ENCODE peak calls at places on chromosome 18, in nine cellular contexts. One of them, this sample, is unnamed.

GRCh38 chr18:3234457-3234856 is 13.1 kb upstream of the MYL12A start:
- DNase-seq in AG04449: no peak
- DNase-seq in transverse colon: no peak
- DNase-seq in COR-L47: peak; percentile 60
- DNase-seq in glutamatergic neuron: no peak
- DNase-seq in WTC11: no peak
- DNase-seq in GM23248: no peak
- DNase-seq in HCEC 1CT: no peak
- DNase-seq in stimulated activated CD4-positive, alpha-beta T cell treated with anti-CD3 and anti-CD28 coated beads, Interleukin-15, amount 100 ng/mL, for 24 hours: peak; percentile 8
- DNase-seq in this sample: no peak

GRCh38 chr18:48955528-48956261 is 4.9 kb upstream of the SMAD7 start:
- DNase-seq in COR-L47: peak; percentile 38
- DNase-seq in glutamatergic neuron: no peak
- DNase-seq in transverse colon: no peak
- DNase-seq in stimulated activated CD4-positive, alpha-beta T cell treated with anti-CD3 and anti-CD28 coated beads, Interleukin-15, amount 100 ng/mL, for 24 hours: no peak
- DNase-seq in HCEC 1CT: peak; percentile 90
- DNase-seq in AG04449: no peak
- DNase-seq in WTC11: no peak
- DNase-seq in GM23248: peak; percentile 97
- DNase-seq in this sample: no peak

GRCh38 chr18:7600528-7601248 is 33.6 kb downstream of the PTPRM start:
- DNase-seq in COR-L47: no peak
- DNase-seq in transverse colon: no peak
- DNase-seq in GM23248: no peak
- DNase-seq in AG04449: no peak
- DNase-seq in WTC11: no peak
- DNase-seq in HCEC 1CT: no peak
- DNase-seq in glutamatergic neuron: no peak
- DNase-seq in stimulated activated CD4-positive, alpha-beta T cell treated with anti-CD3 and anti-CD28 coated beads, Interleukin-15, amount 100 ng/mL, for 24 hours: no peak
- DNase-seq in this sample: no peak

GRCh38 chr18:25805323-25805722 is 285.1 kb downstream of the SS18 start:
- DNase-seq in stimulated activated CD4-positive, alpha-beta T cell treated with anti-CD3 and anti-CD28 coated beads, Interleukin-15, amount 100 ng/mL, for 24 hours: no peak
- DNase-seq in glutamatergic neuron: no peak
- DNase-seq in HCEC 1CT: peak; percentile 76
- DNase-seq in AG04449: peak; percentile 83
- DNase-seq in COR-L47: no peak
- DNase-seq in transverse colon: no peak
- DNase-seq in WTC11: no peak
- DNase-seq in GM23248: peak; percentile 98
- DNase-seq in this sample: no peak

GRCh38 chr18:69736731-69737130 is 210.9 kb downstream of the CD226 start:
- DNase-seq in HCEC 1CT: no peak
- DNase-seq in COR-L47: no peak
- DNase-seq in GM23248: no peak
- DNase-seq in glutamatergic neuron: no peak
- DNase-seq in stimulated activated CD4-positive, alpha-beta T cell treated with anti-CD3 and anti-CD28 coated beads, Interleukin-15, amount 100 ng/mL, for 24 hours: no peak
- DNase-seq in transverse colon: no peak
- DNase-seq in WTC11: no peak
- DNase-seq in AG04449: no peak
- DNase-seq in this sample: no peak

GRCh38 chr18:34817636-34818035 is 107.5 kb downstream of the DTNA start:
- DNase-seq in stimulated activated CD4-positive, alpha-beta T cell treated with anti-CD3 and anti-CD28 coated beads, Interleukin-15, amount 100 ng/mL, for 24 hours: no peak
- DNase-seq in AG04449: no peak
- DNase-seq in transverse colon: no peak
- DNase-seq in WTC11: no peak
- DNase-seq in GM23248: no peak
- DNase-seq in HCEC 1CT: no peak
- DNase-seq in COR-L47: no peak
- DNase-seq in glutamatergic neuron: no peak
- DNase-seq in this sample: no peak

GRCh38 chr18:3972291-3972985 is 482.7 kb downstream of the DLGAP1 start:
- DNase-seq in HCEC 1CT: peak; percentile 2
- DNase-seq in GM23248: peak; percentile 44
- DNase-seq in transverse colon: no peak
- DNase-seq in stimulated activated CD4-positive, alpha-beta T cell treated with anti-CD3 and anti-CD28 coated beads, Interleukin-15, amount 100 ng/mL, for 24 hours: no peak
- DNase-seq in glutamatergic neuron: peak; percentile 38
- DNase-seq in WTC11: peak; percentile 72
- DNase-seq in COR-L47: no peak
- DNase-seq in AG04449: no peak
- DNase-seq in this sample: no peak

GRCh38 chr18:24915547-24915946 is 436.4 kb downstream of the ZNF521 start:
- DNase-seq in WTC11: no peak
- DNase-seq in glutamatergic neuron: no peak
- DNase-seq in GM23248: peak; percentile 72
- DNase-seq in HCEC 1CT: peak; percentile 47
- DNase-seq in COR-L47: no peak
- DNase-seq in stimulated activated CD4-positive, alpha-beta T cell treated with anti-CD3 and anti-CD28 coated beads, Interleukin-15, amount 100 ng/mL, for 24 hours: no peak
- DNase-seq in AG04449: no peak
- DNase-seq in transverse colon: no peak
- DNase-seq in this sample: no peak

GRCh38 chr18:67104700-67105284 is 411.7 kb downstream of the DSEL start:
- DNase-seq in stimulated activated CD4-positive, alpha-beta T cell treated with anti-CD3 and anti-CD28 coated beads, Interleukin-15, amount 100 ng/mL, for 24 hours: peak; percentile 51
- DNase-seq in COR-L47: peak; percentile 90
- DNase-seq in HCEC 1CT: peak; percentile 70
- DNase-seq in GM23248: peak; percentile 84
- DNase-seq in transverse colon: peak; percentile 49
- DNase-seq in AG04449: peak; percentile 16
- DNase-seq in glutamatergic neuron: peak; percentile 78
- DNase-seq in WTC11: peak; percentile 74
- DNase-seq in this sample: peak; percentile 86

GRCh38 chr18:40046596-40046995 is 1908.4 kb upstream of the PIK3C3 start:
- DNase-seq in WTC11: no peak
- DNase-seq in glutamatergic neuron: no peak
- DNase-seq in HCEC 1CT: no peak
- DNase-seq in GM23248: no peak
- DNase-seq in stimulated activated CD4-positive, alpha-beta T cell treated with anti-CD3 and anti-CD28 coated beads, Interleukin-15, amount 100 ng/mL, for 24 hours: no peak
- DNase-seq in transverse colon: no peak
- DNase-seq in COR-L47: no peak
- DNase-seq in AG04449: no peak
- DNase-seq in this sample: no peak

GRCh38 chr18:51069885-51070284 is 39.9 kb downstream of the SMAD4 start:
- DNase-seq in WTC11: no peak
- DNase-seq in COR-L47: no peak
- DNase-seq in glutamatergic neuron: no peak
- DNase-seq in transverse colon: no peak
- DNase-seq in GM23248: peak; percentile 19
- DNase-seq in AG04449: no peak
- DNase-seq in stimulated activated CD4-positive, alpha-beta T cell treated with anti-CD3 and anti-CD28 coated beads, Interleukin-15, amount 100 ng/mL, for 24 hours: no peak
- DNase-seq in HCEC 1CT: peak; percentile 18
- DNase-seq in this sample: no peak

GRCh38 chr18:10558967-10559298 is 33.1 kb downstream of the NAPG start:
- DNase-seq in HCEC 1CT: no peak
- DNase-seq in stimulated activated CD4-positive, alpha-beta T cell treated with anti-CD3 and anti-CD28 coated beads, Interleukin-15, amount 100 ng/mL, for 24 hours: no peak
- DNase-seq in GM23248: no peak
- DNase-seq in COR-L47: no peak
- DNase-seq in AG04449: no peak
- DNase-seq in glutamatergic neuron: no peak
- DNase-seq in WTC11: no peak
- DNase-seq in transverse colon: no peak
- DNase-seq in this sample: no peak

GRCh38 chr18:21303913-21304312 is 61.9 kb downstream of the GREB1L start:
- DNase-seq in stimulated activated CD4-positive, alpha-beta T cell treated with anti-CD3 and anti-CD28 coated beads, Interleukin-15, amount 100 ng/mL, for 24 hours: no peak
- DNase-seq in GM23248: peak; percentile 30
- DNase-seq in AG04449: no peak
- DNase-seq in COR-L47: no peak
- DNase-seq in WTC11: no peak
- DNase-seq in transverse colon: no peak
- DNase-seq in HCEC 1CT: peak; percentile 24
- DNase-seq in glutamatergic neuron: no peak
- DNase-seq in this sample: no peak

GRCh38 chr18:78596794-78597193 is 382.8 kb upstream of the SALL3 start:
- DNase-seq in GM23248: peak; percentile 1
- DNase-seq in HCEC 1CT: no peak
- DNase-seq in stimulated activated CD4-positive, alpha-beta T cell treated with anti-CD3 and anti-CD28 coated beads, Interleukin-15, amount 100 ng/mL, for 24 hours: no peak
- DNase-seq in transverse colon: no peak
- DNase-seq in glutamatergic neuron: no peak
- DNase-seq in AG04449: no peak
- DNase-seq in COR-L47: no peak
- DNase-seq in WTC11: no peak
- DNase-seq in this sample: no peak

GRCh38 chr18:57915241-57915640 is 112.1 kb upstream of the ATP8B1 start:
- DNase-seq in WTC11: no peak
- DNase-seq in COR-L47: peak; percentile 22
- DNase-seq in AG04449: no peak
- DNase-seq in glutamatergic neuron: no peak
- DNase-seq in HCEC 1CT: peak; percentile 44
- DNase-seq in transverse colon: no peak
- DNase-seq in GM23248: no peak
- DNase-seq in stimulated activated CD4-positive, alpha-beta T cell treated with anti-CD3 and anti-CD28 coated beads, Interleukin-15, amount 100 ng/mL, for 24 hours: no peak
- DNase-seq in this sample: peak; percentile 25

GRCh38 chr18:13500891-13501887 is 225.2 kb downstream of the FAM210A start:
- DNase-seq in COR-L47: peak; percentile 80
- DNase-seq in GM23248: peak; percentile 76
- DNase-seq in HCEC 1CT: no peak
- DNase-seq in stimulated activated CD4-positive, alpha-beta T cell treated with anti-CD3 and anti-CD28 coated beads, Interleukin-15, amount 100 ng/mL, for 24 hours: no peak
- DNase-seq in AG04449: peak; percentile 17
- DNase-seq in glutamatergic neuron: no peak
- DNase-seq in transverse colon: peak; percentile 25
- DNase-seq in WTC11: no peak
- DNase-seq in this sample: peak; percentile 27

GRCh38 chr18:48300463-48300961 is 108.7 kb downstream of the ZBTB7C start:
- DNase-seq in glutamatergic neuron: no peak
- DNase-seq in transverse colon: peak; percentile 54
- DNase-seq in HCEC 1CT: no peak
- DNase-seq in WTC11: peak; percentile 40
- DNase-seq in AG04449: no peak
- DNase-seq in GM23248: no peak
- DNase-seq in COR-L47: peak; percentile 71
- DNase-seq in stimulated activated CD4-positive, alpha-beta T cell treated with anti-CD3 and anti-CD28 coated beads, Interleukin-15, amount 100 ng/mL, for 24 hours: peak; percentile 33
- DNase-seq in this sample: peak; percentile 15

GRCh38 chr18:13231151-13231550 is 12.6 kb downstream of the LDLRAD4 start:
- DNase-seq in WTC11: no peak
- DNase-seq in HCEC 1CT: no peak
- DNase-seq in GM23248: no peak
- DNase-seq in transverse colon: no peak
- DNase-seq in COR-L47: no peak
- DNase-seq in glutamatergic neuron: no peak
- DNase-seq in AG04449: no peak
- DNase-seq in stimulated activated CD4-positive, alpha-beta T cell treated with anti-CD3 and anti-CD28 coated beads, Interleukin-15, amount 100 ng/mL, for 24 hours: no peak
- DNase-seq in this sample: no peak

GRCh38 chr18:59725177-59725576 is 28.0 kb upstream of the CCBE1 start:
- DNase-seq in WTC11: no peak
- DNase-seq in COR-L47: no peak
- DNase-seq in transverse colon: no peak
- DNase-seq in GM23248: peak; percentile 47
- DNase-seq in AG04449: no peak
- DNase-seq in HCEC 1CT: peak; percentile 62
- DNase-seq in glutamatergic neuron: no peak
- DNase-seq in stimulated activated CD4-positive, alpha-beta T cell treated with anti-CD3 and anti-CD28 coated beads, Interleukin-15, amount 100 ng/mL, for 24 hours: no peak
- DNase-seq in this sample: no peak

GRCh38 chr18:32301976-32302743 is 112.3 kb downstream of the MEP1B start:
- DNase-seq in stimulated activated CD4-positive, alpha-beta T cell treated with anti-CD3 and anti-CD28 coated beads, Interleukin-15, amount 100 ng/mL, for 24 hours: no peak
- DNase-seq in glutamatergic neuron: no peak
- DNase-seq in AG04449: no peak
- DNase-seq in COR-L47: no peak
- DNase-seq in transverse colon: no peak
- DNase-seq in HCEC 1CT: peak; percentile 83
- DNase-seq in GM23248: peak; percentile 91
- DNase-seq in WTC11: no peak
- DNase-seq in this sample: no peak

GRCh38 chr18:37403100-37403781 is 162.4 kb downstream of the CELF4 start:
- DNase-seq in COR-L47: peak; percentile 62
- DNase-seq in glutamatergic neuron: peak; percentile 56
- DNase-seq in stimulated activated CD4-positive, alpha-beta T cell treated with anti-CD3 and anti-CD28 coated beads, Interleukin-15, amount 100 ng/mL, for 24 hours: no peak
- DNase-seq in HCEC 1CT: peak; percentile 90
- DNase-seq in GM23248: peak; percentile 92
- DNase-seq in AG04449: peak; percentile 70
- DNase-seq in transverse colon: no peak
- DNase-seq in WTC11: no peak
- DNase-seq in this sample: no peak

GRCh38 chr18:62741118-62741566 is 25.8 kb downstream of the PHLPP1 start:
- DNase-seq in COR-L47: no peak
- DNase-seq in AG04449: no peak
- DNase-seq in transverse colon: peak; percentile 42
- DNase-seq in WTC11: no peak
- DNase-seq in GM23248: peak; percentile 61
- DNase-seq in glutamatergic neuron: no peak
- DNase-seq in HCEC 1CT: peak; percentile 15
- DNase-seq in stimulated activated CD4-positive, alpha-beta T cell treated with anti-CD3 and anti-CD28 coated beads, Interleukin-15, amount 100 ng/mL, for 24 hours: peak; percentile 41
- DNase-seq in this sample: no peak

GRCh38 chr18:24400587-24400986 is 3.0 kb upstream of the OSBPL1A start:
- DNase-seq in GM23248: no peak
- DNase-seq in transverse colon: no peak
- DNase-seq in AG04449: no peak
- DNase-seq in WTC11: no peak
- DNase-seq in stimulated activated CD4-positive, alpha-beta T cell treated with anti-CD3 and anti-CD28 coated beads, Interleukin-15, amount 100 ng/mL, for 24 hours: no peak
- DNase-seq in HCEC 1CT: no peak
- DNase-seq in COR-L47: no peak
- DNase-seq in glutamatergic neuron: no peak
- DNase-seq in this sample: no peak

GRCh38 chr18:55487997-55488396 is 100.0 kb downstream of the TCF4 start:
- DNase-seq in COR-L47: no peak
- DNase-seq in WTC11: no peak
- DNase-seq in GM23248: no peak
- DNase-seq in AG04449: no peak
- DNase-seq in stimulated activated CD4-positive, alpha-beta T cell treated with anti-CD3 and anti-CD28 coated beads, Interleukin-15, amount 100 ng/mL, for 24 hours: no peak
- DNase-seq in HCEC 1CT: no peak
- DNase-seq in transverse colon: no peak
- DNase-seq in glutamatergic neuron: no peak
- DNase-seq in this sample: no peak

GRCh38 chr18:40866013-40866644 is 1088.9 kb upstream of the PIK3C3 start:
- DNase-seq in WTC11: no peak
- DNase-seq in GM23248: peak; percentile 39
- DNase-seq in COR-L47: no peak
- DNase-seq in HCEC 1CT: no peak
- DNase-seq in glutamatergic neuron: no peak
- DNase-seq in AG04449: no peak
- DNase-seq in stimulated activated CD4-positive, alpha-beta T cell treated with anti-CD3 and anti-CD28 coated beads, Interleukin-15, amount 100 ng/mL, for 24 hours: no peak
- DNase-seq in transverse colon: no peak
- DNase-seq in this sample: peak; percentile 9

GRCh38 chr18:7617738-7618422 is 50.8 kb downstream of the PTPRM start:
- DNase-seq in transverse colon: peak; percentile 41
- DNase-seq in COR-L47: no peak
- DNase-seq in glutamatergic neuron: no peak
- DNase-seq in WTC11: no peak
- DNase-seq in stimulated activated CD4-positive, alpha-beta T cell treated with anti-CD3 and anti-CD28 coated beads, Interleukin-15, amount 100 ng/mL, for 24 hours: no peak
- DNase-seq in AG04449: peak; percentile 86
- DNase-seq in GM23248: peak; percentile 89
- DNase-seq in HCEC 1CT: peak; percentile 82
- DNase-seq in this sample: no peak

This sample was measured in NCI-H2081.